ENCODE peak calls at places on chromosomes 5 and 9, in nine cellular contexts. C is endothelial cell of umbilical vein, F is right cardiac atrium, U is neuronal stem cell, W is endodermal cell, B is body of pancreas, O is aorta, V is AG04450, G is psoas muscle. P is an unnamed sample.

GRCh38 chr5:129306725-129307124 is 153.4 kb upstream of the ADAMTS19 start:
- DNase-seq in C (no peak), F (no peak), U (no peak), W (no peak), B (no peak), O (no peak), V (no peak), G (no peak), P (no peak)

GRCh38 chr5:68315679-68316271 is 100.2 kb downstream of the PIK3R1 start:
- DNase-seq in C (no peak), F (no peak), U (no peak), W (no peak), B (no peak), O (no peak), V (no peak), G (no peak), P (no peak)

GRCh38 chr5:103433216-103433615 is 129.4 kb downstream of the NUDT12 start:
- DNase-seq in C (no peak), F (no peak), U (no peak), W (no peak), B (no peak), O (no peak), V (no peak), G (no peak), P (no peak)

GRCh38 chr9:2228132-2228531 is 213.0 kb downstream of the SMARCA2 start:
- DNase-seq in C (peak), F (peak), U (peak), W (peak), B (peak), O (no peak), V (no peak), G (peak), P (no peak)

GRCh38 chr9:128006360-128007024 is 25.7 kb upstream of the EEIG1 start:
- DNase-seq in C (peak), F (no peak), U (no peak), W (no peak), B (no peak), O (no peak), V (no peak), G (no peak), P (peak)

GRCh38 chr5:44827681-44828080 is 18.9 kb downstream of the MRPS30 start:
- DNase-seq in C (no peak), F (no peak), U (no peak), W (no peak), B (no peak), O (no peak), V (no peak), G (no peak), P (no peak)

GRCh38 chr9:136310273-136311030 is 6.6 kb upstream of the CCDC187 start:
- DNase-seq in C (no peak), F (peak), U (no peak), W (no peak), B (no peak), O (no peak), V (no peak), G (no peak), P (no peak)

GRCh38 chr5:11724947-11725346 is 179.3 kb downstream of the CTNND2 start:
- DNase-seq in C (no peak), F (no peak), U (no peak), W (no peak), B (no peak), O (no peak), V (no peak), G (no peak), P (no peak)

GRCh38 chr5:159737263-159737662 is 179.0 kb upstream of the ADRA1B start:
- DNase-seq in C (no peak), F (peak), U (no peak), W (no peak), B (no peak), O (no peak), V (no peak), G (no peak), P (no peak)

GRCh38 chr5:139131062-139131856 is 66.9 kb downstream of the SIL1 start:
- DNase-seq in C (no peak), F (peak), U (no peak), W (peak), B (peak), O (peak), V (no peak), G (peak), P (no peak)

GRCh38 chr5:66198837-66199236 is 54.7 kb downstream of the SREK1 start:
- DNase-seq in C (no peak), F (no peak), U (no peak), W (peak), B (no peak), O (no peak), V (no peak), G (no peak), P (no peak)

GRCh38 chr9:110995511-110996340 is 42.5 kb downstream of the LPAR1 start:
- DNase-seq in C (no peak), F (peak), U (no peak), W (no peak), B (no peak), O (no peak), V (no peak), G (no peak), P (no peak)

GRCh38 chr9:130634801-130635200 is 29.6 kb upstream of the PRDM12 start:
- DNase-seq in C (no peak), F (no peak), U (no peak), W (no peak), B (no peak), O (no peak), V (no peak), G (peak), P (no peak)

GRCh38 chr9:120931278-120932085 is 4.9 kb upstream of the TRAF1 start:
- DNase-seq in C (peak), F (no peak), U (no peak), W (peak), B (no peak), O (peak), V (no peak), G (no peak), P (peak)

GRCh38 chr5:89308606-89309040 is 425.6 kb upstream of the MEF2C start:
- DNase-seq in C (no peak), F (no peak), U (no peak), W (no peak), B (no peak), O (no peak), V (no peak), G (no peak), P (no peak)
- H3K27ac ChIP-seq in C (no peak), F (no peak), U (no peak), W (no peak), B (no peak), O (no peak), V (no peak), G (no peak), P (no peak)

GRCh38 chr5:179827684-179828083 is 7.0 kb downstream of the SQSTM1 start:
- DNase-seq in C (peak), F (peak), U (no peak), W (peak), B (no peak), O (peak), V (no peak), G (peak), P (peak)
- H3K27ac ChIP-seq in C (no peak), F (no peak), U (no peak), W (no peak), B (peak), O (no peak), V (no peak), G (peak), P (peak)

GRCh38 chr5:168393773-168394172 is 92.5 kb upstream of the RARS1 start:
- DNase-seq in C (no peak), F (no peak), U (no peak), W (no peak), B (no peak), O (no peak), V (no peak), G (no peak), P (no peak)

GRCh38 chr5:168390491-168390890 is 95.8 kb upstream of the RARS1 start:
- DNase-seq in C (no peak), F (no peak), U (no peak), W (no peak), B (no peak), O (no peak), V (no peak), G (no peak), P (peak)
- H3K27ac ChIP-seq in C (no peak), F (no peak), U (no peak), W (no peak), B (peak), O (no peak), V (no peak), G (no peak), P (peak)

DNA sequence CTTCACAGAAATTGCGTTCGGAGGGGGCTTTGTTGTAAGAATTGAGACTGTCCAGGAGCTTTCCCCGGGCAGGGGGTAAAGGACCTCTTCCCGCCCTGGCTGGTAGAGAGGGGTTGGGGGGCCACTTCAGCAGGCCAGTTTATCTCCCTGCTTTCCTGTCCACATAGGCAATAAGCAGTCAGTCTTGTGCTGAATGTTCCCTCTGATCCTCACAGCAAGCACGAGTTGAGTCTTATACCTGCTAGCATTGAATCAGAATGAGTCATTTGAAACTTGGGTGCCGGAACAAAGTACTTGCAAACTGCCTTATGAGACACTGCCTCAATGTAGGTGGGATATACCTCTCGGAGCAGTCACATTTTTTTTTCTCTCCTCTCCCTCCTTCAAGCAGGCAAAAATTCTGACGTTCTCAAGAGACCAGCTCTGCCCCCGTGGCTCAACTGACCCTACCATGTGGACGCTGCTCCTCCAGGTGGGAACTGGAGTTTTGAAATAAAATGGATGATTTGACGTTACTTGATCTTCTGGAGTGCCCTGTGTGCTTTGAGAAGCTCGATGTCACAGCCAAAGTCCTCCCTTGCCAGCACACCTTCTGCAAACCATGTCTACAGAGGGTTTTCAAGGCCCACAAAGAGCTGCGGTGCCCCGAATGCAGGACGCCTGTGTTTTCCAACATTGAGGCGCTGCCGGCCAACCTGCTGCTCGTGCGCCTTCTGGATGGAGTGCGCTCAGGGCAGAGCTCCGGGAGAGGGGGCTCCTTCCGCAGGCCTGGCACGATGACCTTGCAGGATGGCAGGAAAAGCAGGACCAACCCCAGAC is 1.3 kb downstream of the SH3RF2 start:
- DNase-seq in C (no peak), F (peak), U (no peak), W (peak), B (peak), O (no peak), V (no peak), G (peak), P (peak)
- H3K27ac ChIP-seq in C (no peak), F (no peak), U (no peak), W (no peak), B (peak), O (no peak), V (no peak), G (peak), P (peak)

GRCh38 chr9:102205251-102205650 is 466.8 kb upstream of the GRIN3A start:
- DNase-seq in C (no peak), F (no peak), U (no peak), W (no peak), B (no peak), O (no peak), V (no peak), G (no peak), P (no peak)

DNA sequence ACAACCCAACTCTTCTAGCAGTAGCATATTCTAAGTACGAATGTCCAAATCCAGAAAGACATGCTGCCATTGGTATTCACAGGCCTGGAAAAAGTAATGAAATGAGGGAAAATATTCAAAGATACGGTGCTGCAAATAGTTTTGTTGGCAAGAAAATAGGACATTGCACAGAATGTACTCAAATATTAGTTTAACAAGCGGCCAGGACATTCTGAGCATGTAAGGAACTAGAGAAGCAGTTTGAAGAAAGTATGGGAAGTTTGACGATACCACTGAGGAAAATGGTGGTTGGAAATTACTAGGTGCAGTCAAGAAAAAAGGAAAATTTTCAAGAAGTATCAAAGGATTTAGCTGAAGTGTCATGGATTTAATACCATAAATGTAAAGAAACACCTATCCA is 468.0 kb upstream of the GRIN3A start:
- DNase-seq in C (no peak), F (no peak), U (no peak), W (no peak), B (no peak), O (no peak), V (no peak), G (no peak), P (no peak)
- H3K27ac ChIP-seq in C (no peak), F (no peak), U (no peak), W (no peak), B (no peak), O (no peak), V (no peak), G (no peak), P (no peak)

GRCh38 chr9:98108540-98109031 is 10.4 kb downstream of the TRIM14 start:
- DNase-seq in C (no peak), F (peak), U (no peak), W (no peak), B (no peak), O (no peak), V (no peak), G (no peak), P (no peak)

GRCh38 chr9:98104445-98104881 is 14.6 kb downstream of the TRIM14 start:
- DNase-seq in C (no peak), F (no peak), U (no peak), W (peak), B (no peak), O (no peak), V (no peak), G (no peak), P (no peak)

GRCh38 chr9:98109052-98109451 is 10.0 kb downstream of the TRIM14 start:
- DNase-seq in C (no peak), F (no peak), U (no peak), W (no peak), B (no peak), O (no peak), V (no peak), G (no peak), P (no peak)

GRCh38 chr9:98105006-98105405 is 14.0 kb downstream of the TRIM14 start:
- DNase-seq in C (no peak), F (no peak), U (no peak), W (peak), B (no peak), O (no peak), V (no peak), G (no peak), P (no peak)

DNA sequence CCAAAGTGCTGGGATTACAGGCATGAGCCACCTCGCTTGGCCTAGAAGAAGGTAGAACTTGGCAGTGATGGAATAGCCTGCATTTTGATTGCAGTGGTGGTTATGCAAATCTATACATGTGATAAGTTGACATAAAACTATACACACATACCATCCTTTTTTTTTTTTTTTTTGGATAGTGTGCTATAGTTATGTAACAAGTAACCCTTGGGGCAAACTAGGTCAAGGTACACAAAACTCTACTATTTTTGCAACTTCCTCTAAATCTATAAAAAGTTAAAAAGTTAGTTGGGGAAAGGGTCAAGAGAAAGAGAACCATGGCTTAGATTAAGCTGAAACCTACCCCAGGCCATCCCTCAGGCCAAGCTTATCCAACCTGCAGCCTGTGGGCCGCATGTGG is 11.1 kb downstream of the TRIM14 start:
- DNase-seq in C (no peak), F (no peak), U (no peak), W (no peak), B (no peak), O (no peak), V (no peak), G (no peak), P (no peak)
- H3K27ac ChIP-seq in C (no peak), F (no peak), U (no peak), W (no peak), B (peak), O (no peak), V (no peak), G (no peak), P (no peak)

GRCh38 chr9:15813076-15813475 is 260.2 kb downstream of the CCDC171 start:
- DNase-seq in C (no peak), F (no peak), U (no peak), W (no peak), B (no peak), O (no peak), V (no peak), G (no peak), P (no peak)
- H3K27ac ChIP-seq in C (no peak), F (no peak), U (no peak), W (no peak), B (no peak), O (no peak), V (no peak), G (no peak), P (no peak)